ENCODE peak calls at places on chromosomes 3 and 15, in five cellular contexts. X is HepG2, C is spleen, L is IMR-90, T is adrenal gland. R is an unnamed sample.

GRCh38 chr3:38168151-38168987 is 3.0 kb downstream of the OXSR1 start:
- DNase-seq in C (no peak), T (no peak), X (no peak), L (peak), R (no peak)

GRCh38 chr15:61380270-61380669 is 151.2 kb upstream of the RORA start:
- DNase-seq in C (no peak), L (no peak), X (no peak), T (no peak), R (no peak)

GRCh38 chr3:107206141-107206540 is 171.1 kb upstream of the CCDC54 start:
- DNase-seq in C (no peak), X (peak), L (peak), T (peak), R (no peak)

GRCh38 chr15:78265137-78265460 is 737 bp downstream of the DNAJA4 start:
- DNase-seq in X (no peak), L (no peak), T (no peak), C (no peak), R (no peak)

GRCh38 chr3:102745881-102746280 is 311.1 kb downstream of the ZPLD1 start:
- DNase-seq in C (no peak), X (no peak), T (no peak), L (no peak), R (no peak)

GRCh38 chr3:160701490-160701889 is 24.5 kb downstream of the ARL14 start:
- DNase-seq in T (no peak), X (no peak), L (no peak), C (no peak), R (no peak)

GRCh38 chr15:45995800-45996199 is 361.0 kb downstream of the SQOR start:
- DNase-seq in T (no peak), L (no peak), X (no peak), C (no peak), R (no peak)

GRCh38 chr3:196513697-196514349 is 1.3 kb downstream of the SMCO1 start:
- DNase-seq in L (peak), X (no peak), C (no peak), T (no peak), R (no peak)

GRCh38 chr3:127964053-127964452 is 49.0 kb downstream of the KBTBD12 start:
- DNase-seq in C (no peak), X (no peak), L (peak), T (no peak), R (no peak)

GRCh38 chr3:100226712-100227429 is 33.9 kb upstream of the TBC1D23 start:
- DNase-seq in L (peak), X (no peak), T (no peak), C (no peak), R (no peak)

GRCh38 chr15:31262143-31262530 is 64.5 kb upstream of the KLF13 start:
- DNase-seq in T (peak), C (peak), X (no peak), L (no peak), R (no peak)

GRCh38 chr3:53130179-53131135 is at the start of gene RFT1:
- DNase-seq in L (peak), T (peak), C (peak), X (peak), R (peak)

GRCh38 chr3:53084310-53085001 is 38.6 kb upstream of the SFMBT1 start:
- DNase-seq in L (no peak), X (peak), T (no peak), C (peak), R (no peak)

GRCh38 chr3:123652346-123652984 is 67.6 kb upstream of the HACD2 start:
- DNase-seq in L (peak), C (peak), T (peak), X (peak), R (peak)

GRCh38 chr3:127525373-127525772 is 65.2 kb downstream of the TPRA1 start:
- DNase-seq in L (peak), T (peak), C (no peak), X (peak), R (peak)

GRCh38 chr15:56871180-56871579 is 47.3 kb upstream of the TCF12 start:
- DNase-seq in X (peak), C (no peak), T (no peak), L (peak), R (no peak)

GRCh38 chr15:94230886-94231727 is at the start of gene MCTP2:
- DNase-seq in C (peak), T (peak), L (peak), X (peak), R (peak)

GRCh38 chr15:91102546-91103330 is 2.7 kb downstream of the SV2B start:
- DNase-seq in X (no peak), L (no peak), T (no peak), C (no peak), R (no peak)

GRCh38 chr3:124260206-124260915 is 268.4 kb upstream of the ROPN1 start:
- DNase-seq in X (no peak), C (no peak), T (peak), L (peak), R (peak)

GRCh38 chr15:39184701-39185390 is 396.0 kb upstream of the THBS1 start:
- DNase-seq in T (no peak), L (no peak), X (no peak), C (no peak), R (no peak)

GRCh38 chr15:70439304-70439877 is 324.0 kb downstream of the UACA start:
- DNase-seq in L (no peak), T (no peak), C (no peak), X (no peak), R (no peak)

GRCh38 chr15:94532226-94532625 is 300.9 kb downstream of the MCTP2 start:
- DNase-seq in C (no peak), T (no peak), X (no peak), L (no peak), R (peak)

GRCh38 chr3:3737511-3737910 is 61.7 kb upstream of the LRRN1 start:
- DNase-seq in X (no peak), L (no peak), T (no peak), C (no peak), R (no peak)

GRCh38 chr15:85579957-85580694 is 199.7 kb downstream of the AKAP13 start:
- DNase-seq in T (peak), C (no peak), X (no peak), L (no peak), R (peak)

GRCh38 chr3:62718515-62719320 is 156.5 kb downstream of the CADPS start:
- DNase-seq in X (no peak), C (no peak), L (no peak), T (no peak), R (peak)

GRCh38 chr15:85155857-85156256 is 174.2 kb downstream of the PDE8A start:
- DNase-seq in X (no peak), C (no peak), T (no peak), L (no peak), R (no peak)

GRCh38 chr3:46559030-46559704 is 6.9 kb downstream of the LRRC2 start:
- DNase-seq in L (peak), T (no peak), C (no peak), X (no peak), R (no peak)

GRCh38 chr15:69573815-69574472 is 121.3 kb downstream of the RPLP1 start:
- DNase-seq in L (peak), C (no peak), T (no peak), X (no peak), R (no peak)

GRCh38 chr3:140816372-140816771 is 125.3 kb upstream of the SLC25A36 start:
- DNase-seq in T (no peak), C (no peak), X (no peak), L (no peak), R (no peak)

GRCh38 chr3:172622916-172623700 is 87.8 kb downstream of the NCEH1 start:
- DNase-seq in C (no peak), L (peak), X (no peak), T (peak), R (peak)

GRCh38 chr3:41808618-41809017 is 153.3 kb downstream of the ULK4 start:
- DNase-seq in C (no peak), X (no peak), T (no peak), L (no peak), R (no peak)

GRCh38 chr3:195711813-195712534 is 8.8 kb upstream of the MUC20 start:
- DNase-seq in C (no peak), X (no peak), T (no peak), L (no peak), R (no peak)

GRCh38 chr3:56370991-56371775 is 97.1 kb downstream of the ERC2 start:
- DNase-seq in L (no peak), C (no peak), X (no peak), T (no peak), R (no peak)

GRCh38 chr3:14261229-14261628 is 82.6 kb downstream of the LSM3 start:
- DNase-seq in L (peak), T (peak), X (peak), C (peak), R (peak)

GRCh38 chr3:123706871-123707270 is 122.0 kb upstream of the HACD2 start:
- DNase-seq in T (no peak), X (no peak), C (peak), L (peak), R (peak)

DNA sequence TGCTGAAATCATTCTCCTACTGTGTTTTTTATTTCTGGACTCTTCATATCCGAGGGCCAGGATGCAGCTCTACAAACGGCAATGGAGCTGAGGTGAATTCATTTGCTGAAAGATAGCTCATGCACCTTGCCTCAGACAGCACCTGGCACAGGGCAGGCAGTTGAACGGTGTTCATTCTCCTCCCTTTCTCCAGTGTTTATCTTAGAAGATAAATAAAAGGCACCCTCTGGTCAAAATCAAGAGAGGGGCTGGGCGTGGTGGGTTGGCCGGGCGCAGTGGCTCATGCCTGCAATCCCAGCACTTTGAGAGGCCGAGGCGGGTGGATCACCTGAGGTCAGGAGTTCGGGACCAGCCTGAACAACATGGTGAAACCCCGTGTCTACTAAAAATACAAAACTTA is 79.3 kb upstream of the LMOD3 start:
- DNase-seq in X (no peak), T (no peak), L (no peak), C (no peak), R (no peak)
- TF ChIP-seq POLR2A in X (no peak), T (no peak), L (no peak), C (no peak), R (no peak)

DNA sequence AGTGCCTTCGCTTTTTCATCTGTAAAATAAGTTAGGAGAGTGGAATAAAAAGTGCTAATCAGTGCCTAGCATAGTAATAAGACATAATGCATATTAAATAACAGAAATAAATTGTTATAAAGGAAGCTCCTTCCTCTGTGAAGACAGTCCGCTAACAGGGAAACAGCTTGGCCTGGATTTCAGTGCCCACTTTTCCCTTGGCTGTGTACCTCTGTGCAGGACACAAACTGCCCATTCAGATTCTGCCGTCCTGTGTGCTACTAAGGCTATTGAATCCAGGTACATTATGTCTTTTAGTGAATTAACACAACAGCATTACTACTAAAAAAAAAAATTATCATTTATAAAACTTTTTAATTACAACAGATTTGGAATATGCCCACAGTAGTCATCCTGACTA is 90.7 kb downstream of the TBL1XR1 start:
- DNase-seq in C (no peak), X (no peak), L (no peak), T (no peak), R (no peak)
- H3K27ac ChIP-seq in C (no peak), X (no peak), L (no peak), T (no peak), R (no peak)

GRCh38 chr15:48330045-48330840 is 986 bp upstream of the DUT start:
- DNase-seq in X (no peak), C (no peak), T (no peak), L (peak), R (no peak)

GRCh38 chr15:48332642-48333034 is 1.4 kb downstream of the DUT start:
- DNase-seq in L (no peak), C (no peak), X (no peak), T (no peak), R (no peak)

GRCh38 chr15:48333553-48333952 is 2.3 kb downstream of the DUT start:
- DNase-seq in T (no peak), X (peak), L (no peak), C (no peak), R (no peak)

GRCh38 chr15:48331796-48332641 is 790 bp downstream of the DUT start:
- DNase-seq in T (peak), X (peak), L (peak), C (peak), R (peak)

DNA sequence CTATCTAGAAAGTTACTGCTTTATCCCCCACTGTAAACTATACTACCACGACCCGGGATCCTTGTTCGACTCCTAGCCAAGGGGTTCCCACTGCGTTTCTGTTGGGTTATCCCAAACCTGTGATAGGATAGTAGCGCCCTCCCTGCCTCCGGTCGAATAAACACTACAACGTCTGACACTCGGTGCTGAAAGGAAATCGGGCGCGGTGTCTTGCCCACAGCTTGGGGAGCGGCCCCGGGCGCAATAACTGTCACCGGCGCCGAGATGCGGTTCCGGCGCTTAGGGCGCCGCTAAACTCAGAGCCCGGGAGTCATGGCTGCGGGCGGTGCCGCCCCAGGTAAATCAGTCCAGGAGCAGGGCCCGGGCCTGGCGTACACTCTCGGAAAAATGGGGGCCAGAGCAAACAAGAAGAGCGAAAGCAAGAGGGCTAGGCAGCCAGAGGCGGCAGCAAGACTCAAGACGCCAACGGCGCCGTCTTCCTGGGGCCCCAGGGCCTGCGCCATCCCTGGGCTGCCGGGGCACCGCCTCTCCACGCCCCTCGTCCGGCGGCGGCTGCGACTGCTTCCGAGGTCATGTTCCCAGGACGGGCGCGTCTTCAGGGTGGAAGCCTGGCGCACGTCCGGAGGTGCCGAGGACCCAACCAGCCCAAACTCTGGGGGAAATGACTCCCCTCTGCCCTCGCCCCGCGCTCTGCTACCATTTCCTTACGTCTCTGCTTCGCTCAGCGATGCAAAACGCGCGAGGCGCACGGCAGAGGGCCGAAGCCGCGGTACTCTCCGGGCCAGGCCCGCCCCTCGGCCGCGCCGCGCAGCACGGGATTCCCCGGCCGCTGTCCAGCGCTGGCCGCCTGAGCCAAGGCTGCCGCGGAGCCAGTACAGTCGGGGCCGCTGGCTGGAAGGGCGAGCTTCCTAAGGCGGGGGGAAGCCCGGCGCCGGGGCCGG is at the start of gene DUT:
- DNase-seq in L (peak), C (peak), X (peak), T (peak), R (peak)
- TF ChIP-seq CTCF in L (peak), C (no peak), X (peak), T (no peak), R (no peak)

GRCh38 chr15:64705006-64705405 is 70.4 kb downstream of the RBPMS2 start:
- DNase-seq in C (peak), X (no peak), T (no peak), L (no peak), R (no peak)

GRCh38 chr15:64701482-64701881 is 73.9 kb downstream of the RBPMS2 start:
- DNase-seq in T (no peak), X (no peak), L (no peak), C (no peak), R (no peak)

GRCh38 chr15:64703632-64703959 is 71.8 kb downstream of the RBPMS2 start:
- DNase-seq in C (peak), X (no peak), L (no peak), T (peak), R (no peak)

GRCh38 chr15:64701051-64701450 is 74.3 kb downstream of the RBPMS2 start:
- DNase-seq in T (no peak), L (no peak), X (no peak), C (no peak), R (no peak)

GRCh38 chr15:64702816-64703631 is 72.4 kb downstream of the RBPMS2 start:
- DNase-seq in L (peak), T (peak), C (peak), X (peak), R (peak)
- TF ChIP-seq POLR2A in L (peak), T (peak), C (peak), X (peak), R (no peak)

DNA sequence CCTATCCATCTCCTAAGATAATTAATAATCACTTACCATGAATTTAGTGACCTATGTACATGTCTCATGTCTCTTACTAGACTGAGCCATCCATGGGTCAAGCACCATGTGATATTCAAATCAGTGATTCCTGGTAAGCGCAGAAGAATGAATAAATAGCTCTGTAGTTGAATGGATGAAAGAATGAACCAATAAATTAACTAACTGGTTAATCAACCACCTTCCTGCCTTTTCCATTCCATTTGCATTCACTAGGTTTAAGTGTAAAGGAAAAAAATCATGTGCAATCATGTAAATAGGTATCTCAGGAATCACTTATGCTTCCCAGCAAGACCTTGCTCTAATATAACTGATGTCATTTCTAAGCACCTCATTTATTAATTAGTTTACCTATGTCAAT is 779.5 kb downstream of the NTRK3 start:
- DNase-seq in X (no peak), T (no peak), C (no peak), L (no peak), R (no peak)
- H3K27ac ChIP-seq in X (no peak), T (no peak), C (no peak), L (no peak), R (no peak)

DNA sequence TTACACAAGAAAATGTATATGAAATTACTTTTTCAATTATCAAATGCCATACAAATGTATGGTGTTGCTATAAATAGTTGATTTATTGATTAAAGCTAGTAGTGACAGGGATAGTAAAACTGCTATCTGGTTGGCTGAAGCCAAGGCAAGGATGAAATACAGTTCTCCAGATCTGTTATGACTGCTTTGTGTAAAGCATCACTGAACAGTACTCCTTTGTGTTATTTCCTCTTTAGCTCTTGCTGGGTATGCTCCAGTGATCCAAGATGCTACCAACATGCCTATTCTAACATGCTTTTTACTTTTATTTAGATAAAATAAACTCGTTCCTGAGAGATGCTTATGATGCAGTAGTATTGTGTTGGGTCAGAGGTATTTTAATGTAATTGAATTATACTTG is 12.4 kb upstream of the UBR1 start:
- DNase-seq in L (no peak), C (no peak), X (no peak), T (no peak), R (no peak)
- TF ChIP-seq CTCF in L (no peak), C (no peak), X (no peak), T (no peak), R (no peak)

DNA sequence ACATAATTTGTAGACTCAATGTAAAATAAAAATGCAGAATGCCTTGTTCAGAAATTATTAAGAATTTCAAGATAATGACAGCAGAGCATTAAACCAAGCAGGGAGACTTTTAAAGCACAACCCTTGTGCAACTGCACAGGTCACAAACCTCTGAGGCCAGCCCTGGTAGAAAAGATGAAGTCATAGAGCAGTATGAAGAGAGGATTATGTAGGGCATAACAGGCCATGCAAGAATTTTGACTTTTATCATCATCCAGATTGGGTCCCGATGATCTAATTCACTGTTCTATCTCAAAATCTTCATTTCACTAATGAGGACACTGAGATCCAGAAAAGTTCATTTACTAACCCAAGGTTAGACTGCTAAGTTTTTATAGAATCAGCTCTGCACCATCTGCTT is 388.5 kb downstream of the NAALADL2 start:
- DNase-seq in X (no peak), L (no peak), T (no peak), C (no peak), R (no peak)
- TF ChIP-seq POLR2A in X (no peak), L (no peak), T (no peak), C (no peak), R (no peak)

R was measured in testis.